ENCODE peak calls at places on chromosome 12, in seven cellular contexts. G is Calu3; L is activated CD4-positive, CD25-positive, alpha-beta regulatory T cell; Y is T-helper 2 cell; T is Right ventricle myocardium superior; V is frontal cortex; I is RPMI8226. X is an unnamed sample.

GRCh38 chr12:32196250-32197198 is 89.9 kb downstream of the BICD1 start:
- DNase-seq in G (no peak), L (no peak), Y (no peak), T (no peak), V (no peak), I (no peak), X (no peak)

GRCh38 chr12:1918081-1918874 is at the start of gene CACNA2D4:
- DNase-seq in G (no peak), L (no peak), Y (no peak), T (no peak), V (peak), I (no peak), X (no peak)

GRCh38 chr12:53287741-53288216 is 7.6 kb upstream of the PFDN5 start:
- DNase-seq in G (peak), L (peak), Y (peak), T (peak), V (peak), I (peak), X (peak)

GRCh38 chr12:46659844-46660243 is 166.0 kb downstream of the SLC38A4 start:
- DNase-seq in G (no peak), L (no peak), Y (no peak), T (no peak), V (no peak), I (no peak), X (no peak)

GRCh38 chr12:27542628-27543027 is 18.6 kb downstream of the PPFIBP1 start:
- DNase-seq in G (no peak), L (no peak), Y (no peak), T (no peak), V (no peak), I (no peak), X (no peak)

GRCh38 chr12:120980800-120981368 is 2.5 kb downstream of the HNF1A start:
- DNase-seq in G (peak), L (no peak), Y (no peak), T (no peak), V (no peak), I (no peak), X (no peak)

GRCh38 chr12:131092911-131093901 is 139.5 kb downstream of the ADGRD1 start:
- DNase-seq in G (no peak), L (no peak), Y (no peak), T (peak), V (no peak), I (peak), X (no peak)

GRCh38 chr12:3381059-3382047 is 109.7 kb upstream of the PRMT8 start:
- DNase-seq in G (no peak), L (no peak), Y (no peak), T (no peak), V (no peak), I (no peak), X (no peak)

X was measured in hippocampal formation.